ENCODE peak calls at places on chromosomes 4 and X, in seven cellular contexts. B, P, A, I, D, F and Y are unnamed samples.
A peak's percentile ranks its signal among the peaks of the same experiment; 100 is the strongest.

GRCh38 chr4:89324671-89325070 is 17.1 kb upstream of the GPRIN3 start:
- DNase-seq in B (no peak), P (no peak), A (no peak), I (no peak), D (no peak), F (no peak), Y (no peak)

GRCh38 chr4:150046728-150047217 is 31.5 kb upstream of the DCLK2 start:
- DNase-seq in B (no peak), P (no peak), A (no peak), I (no peak), D (no peak), F (no peak), Y (no peak)

GRCh38 chr4:11354531-11354930 is 74.2 kb downstream of the HS3ST1 start:
- DNase-seq in B (no peak), P (no peak), A (no peak), I (no peak), D (no peak), F (no peak), Y (no peak)

GRCh38 chrX:137428777-137429564 is 137.0 kb upstream of the ZIC3 start:
- DNase-seq in B (no peak), P (no peak), A (peak; percentile 64), I (no peak), D (no peak), F (no peak), Y (no peak)

GRCh38 chrX:48569958-48570357 is 4.3 kb upstream of the RBM3 start:
- DNase-seq in B (no peak), P (no peak), A (no peak), I (no peak), D (no peak), F (no peak), Y (no peak)

GRCh38 chr4:143554728-143555597 is 41.5 kb downstream of the SMARCA5 start:
- DNase-seq in B (no peak), P (no peak), A (no peak), I (no peak), D (no peak), F (no peak), Y (no peak)

GRCh38 chrX:109886122-109886761 is 116.7 kb upstream of the TMEM164 start:
- DNase-seq in B (no peak), P (peak; percentile 53), A (peak; percentile 57), I (peak; percentile 46), D (no peak), F (peak; percentile 15), Y (peak; percentile 51)

GRCh38 chr4:55673424-55673823 is 37.3 kb upstream of the NMU start:
- DNase-seq in B (no peak), P (no peak), A (no peak), I (no peak), D (no peak), F (no peak), Y (no peak)

GRCh38 chr4:176001171-176002006 is 64.3 kb upstream of the WDR17 start:
- DNase-seq in B (peak; percentile 52), P (peak; percentile 5), A (peak; percentile 81), I (peak; percentile 6), D (no peak), F (no peak), Y (no peak)

GRCh38 chrX:64850371-64851082 is 125.7 kb downstream of the ZC4H2 start:
- DNase-seq in B (no peak), P (no peak), A (no peak), I (no peak), D (no peak), F (no peak), Y (no peak)

GRCh38 chr4:46211406-46211805 is 87.6 kb upstream of the GABRG1 start:
- DNase-seq in B (no peak), P (no peak), A (no peak), I (no peak), D (no peak), F (no peak), Y (no peak)

GRCh38 chr4:87068591-87069021 is 133.8 kb downstream of the AFF1 start:
- DNase-seq in B (no peak), P (no peak), A (no peak), I (no peak), D (no peak), F (no peak), Y (no peak)

GRCh38 chr4:81827568-81828202 is 356.0 kb upstream of the RASGEF1B start:
- DNase-seq in B (no peak), P (no peak), A (no peak), I (no peak), D (no peak), F (no peak), Y (no peak)

GRCh38 chr4:86640469-86640868 is 46.4 kb downstream of the PTPN13 start:
- DNase-seq in B (no peak), P (no peak), A (no peak), I (no peak), D (peak; percentile 16), F (no peak), Y (no peak)

GRCh38 chrX:92249125-92249524 is 469.9 kb downstream of the PCDH11X start:
- DNase-seq in B (no peak), P (no peak), A (no peak), I (no peak), D (no peak), F (no peak), Y (no peak)

GRCh38 chr4:146916479-146917076 is 29.1 kb downstream of the TTC29 start:
- DNase-seq in B (no peak), P (peak; percentile 1), A (peak; percentile 49), I (peak; percentile 14), D (peak; percentile 11), F (no peak), Y (peak; percentile 8)

GRCh38 chrX:1323315-1323714 is 13.3 kb upstream of the IL3RA start:
- DNase-seq in B (peak; percentile 64), P (peak; percentile 76), A (peak; percentile 70), I (no peak), D (no peak), F (peak; percentile 36), Y (peak; percentile 12)

GRCh38 chr4:140330311-140330900 is 43.0 kb upstream of the SCOC start:
- DNase-seq in B (no peak), P (peak; percentile 18), A (peak; percentile 45), I (peak; percentile 23), D (no peak), F (no peak), Y (no peak)

GRCh38 chrX:70656304-70656703 is 211.7 kb downstream of the DLG3 start:
- DNase-seq in B (no peak), P (no peak), A (no peak), I (no peak), D (no peak), F (no peak), Y (no peak)

GRCh38 chrX:49079489-49080428 is at the start of gene WDR45:
- DNase-seq in B (peak; percentile 75), P (peak; percentile 89), A (peak; percentile 65), I (peak; percentile 74), D (no peak), F (peak; percentile 70), Y (no peak)

GRCh38 chrX:17697191-17697590 is 40.1 kb upstream of the SCML1 start:
- DNase-seq in B (no peak), P (no peak), A (no peak), I (no peak), D (no peak), F (no peak), Y (no peak)

GRCh38 chr4:27886075-27886474 is 1025.4 kb downstream of the STIM2 start:
- DNase-seq in B (no peak), P (no peak), A (no peak), I (no peak), D (no peak), F (no peak), Y (no peak)

GRCh38 chr4:166165829-166166420 is 292.9 kb downstream of the TLL1 start:
- DNase-seq in B (no peak), P (peak; percentile 16), A (peak; percentile 79), I (peak; percentile 65), D (peak; percentile 16), F (no peak), Y (peak; percentile 52)

GRCh38 chrX:45553417-45553816 is 352.7 kb upstream of the DIPK2B start:
- DNase-seq in B (no peak), P (no peak), A (no peak), I (no peak), D (no peak), F (no peak), Y (no peak)

DNA sequence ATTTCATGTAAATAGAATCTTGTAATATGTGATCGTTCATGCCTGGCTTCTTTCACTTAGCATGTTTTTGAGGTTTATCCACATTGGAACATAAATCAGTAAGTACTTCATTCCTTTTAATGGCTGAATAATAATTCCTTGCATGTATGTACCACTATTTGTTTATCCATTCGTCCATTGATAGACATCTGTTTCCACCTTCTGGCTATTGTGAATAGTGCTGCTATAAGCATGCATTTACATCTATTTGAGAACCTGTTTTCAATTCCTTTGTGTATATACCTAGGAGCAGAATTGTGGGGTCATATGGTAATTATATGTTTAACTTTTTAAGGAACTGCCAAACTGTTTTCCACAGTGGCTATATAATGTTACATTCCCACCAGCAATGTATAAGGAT is 356.7 kb upstream of the DIPK2B start:
- DNase-seq in B (no peak), P (no peak), A (no peak), I (peak; percentile 0), D (no peak), F (no peak), Y (no peak)
- TF ChIP-seq CTCF in B (peak; percentile 28), P (no peak), A (no peak), I (no peak), D (no peak), F (peak; percentile 12), Y (peak; percentile 9)

GRCh38 chr4:15233626-15234025 is 194.2 kb upstream of the C1QTNF7 start:
- DNase-seq in B (no peak), P (no peak), A (no peak), I (no peak), D (no peak), F (no peak), Y (no peak)
- TF ChIP-seq CTCF in B (no peak), P (no peak), A (no peak), I (no peak), D (no peak), F (no peak), Y (no peak)

DNA sequence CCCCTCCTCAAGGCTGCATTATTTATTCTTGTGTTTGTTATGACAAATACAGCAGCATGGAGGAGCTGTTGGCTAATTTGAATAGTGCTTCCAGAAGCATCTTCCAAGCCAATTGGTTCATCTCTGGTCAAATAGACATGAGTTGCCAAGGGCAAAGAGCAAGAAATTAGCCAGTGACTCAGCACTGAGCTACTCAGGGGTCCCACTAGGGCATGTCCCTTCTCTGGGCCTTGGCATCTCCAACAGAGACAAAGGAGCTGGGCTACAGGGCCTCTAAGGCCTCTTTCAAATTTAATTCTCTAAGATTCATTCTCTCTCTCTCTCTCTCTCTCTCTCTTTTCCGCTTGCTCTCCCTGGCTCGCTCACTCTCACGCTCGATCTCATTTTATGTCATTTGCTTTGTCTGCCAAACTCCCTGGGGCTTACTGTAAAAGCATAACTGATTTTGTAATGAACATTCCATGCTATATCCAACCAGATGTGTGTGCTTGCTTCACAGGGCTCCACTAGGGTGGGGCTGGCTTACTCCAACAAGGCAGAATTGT is 86.7 kb upstream of the MAGEA4 start:
- DNase-seq in B (no peak), P (peak; percentile 31), A (no peak), I (peak; percentile 51), D (peak; percentile 34), F (no peak), Y (no peak)
- TF ChIP-seq CTCF in B (no peak), P (peak; percentile 41), A (no peak), I (no peak), D (peak; percentile 42), F (peak; percentile 33), Y (no peak)

DNA sequence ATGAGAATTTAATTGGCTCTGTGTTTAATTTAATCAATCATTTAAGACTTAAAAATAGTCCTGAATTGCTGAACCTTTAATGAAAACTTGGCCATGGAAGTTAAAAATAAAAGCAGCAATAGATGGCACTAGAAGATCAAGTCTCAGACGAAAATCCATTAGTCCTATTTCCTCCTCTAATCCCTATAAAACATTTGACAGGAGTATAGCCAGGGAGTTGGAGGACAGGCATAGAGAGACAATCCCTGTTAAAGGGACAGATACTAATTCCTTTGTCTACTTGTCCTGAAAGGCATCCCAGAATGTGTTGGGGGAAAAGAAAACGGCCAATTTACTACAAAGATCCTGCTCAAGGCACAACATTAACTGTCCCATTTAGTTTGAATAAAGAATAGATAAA is 276.3 kb upstream of the TACR3 start:
- DNase-seq in B (no peak), P (no peak), A (peak; percentile 63), I (peak; percentile 34), D (no peak), F (no peak), Y (peak; percentile 33)
- TF ChIP-seq CTCF in B (no peak), P (peak; percentile 32), A (peak; percentile 49), I (peak; percentile 67), D (no peak), F (no peak), Y (peak; percentile 48)